ENCODE peak calls at places on chromosomes 16 and 17, in four cellular contexts. One of them, this sample, is unnamed. For H3K4me1, the result is how much of the 10 kb centered on the place peaks cover.

GRCh38 chr16:23500212-23500865 is 10.0 kb downstream of the GGA2 start:
- DNase-seq in left ventricle myocardium inferior: no peak
- DNase-seq in lower lobe of right lung: peak
- DNase-seq in gastrocnemius medialis: no peak
- DNase-seq in this sample: peak

GRCh38 chr17:72359274-72359673 is 238.5 kb downstream of the SOX9 start:
- DNase-seq in left ventricle myocardium inferior: no peak
- DNase-seq in gastrocnemius medialis: no peak
- DNase-seq in lower lobe of right lung: no peak
- DNase-seq in this sample: no peak

GRCh38 chr17:28131592-28131991 is 89.1 kb downstream of the NLK start:
- DNase-seq in gastrocnemius medialis: no peak
- DNase-seq in left ventricle myocardium inferior: no peak
- DNase-seq in lower lobe of right lung: no peak
- DNase-seq in this sample: no peak

GRCh38 chr16:56923481-56923880 is 8.5 kb upstream of the HERPUD1 start:
- DNase-seq in left ventricle myocardium inferior: no peak
- DNase-seq in gastrocnemius medialis: no peak
- DNase-seq in lower lobe of right lung: no peak
- DNase-seq in this sample: no peak

GRCh38 chr17:30336369-30337171 is 2.7 kb upstream of the TMIGD1 start:
- DNase-seq in left ventricle myocardium inferior: no peak
- DNase-seq in gastrocnemius medialis: no peak
- DNase-seq in lower lobe of right lung: no peak
- DNase-seq in this sample: no peak

GRCh38 chr16:23863511-23864422 is 28.0 kb downstream of the PRKCB start:
- DNase-seq in left ventricle myocardium inferior: no peak
- DNase-seq in gastrocnemius medialis: no peak
- DNase-seq in lower lobe of right lung: no peak
- DNase-seq in this sample: no peak

GRCh38 chr16:11140466-11140865 is 115.5 kb downstream of the SOCS1 start:
- DNase-seq in left ventricle myocardium inferior: no peak
- DNase-seq in gastrocnemius medialis: no peak
- DNase-seq in lower lobe of right lung: no peak
- DNase-seq in this sample: no peak

GRCh38 chr16:86772671-86773338 is 194.5 kb downstream of the FOXL1 start:
- DNase-seq in lower lobe of right lung: no peak
- DNase-seq in gastrocnemius medialis: no peak
- DNase-seq in left ventricle myocardium inferior: no peak
- DNase-seq in this sample: no peak

GRCh38 chr16:49204191-49204590 is 77.4 kb downstream of the CBLN1 start:
- DNase-seq in lower lobe of right lung: no peak
- DNase-seq in gastrocnemius medialis: no peak
- DNase-seq in left ventricle myocardium inferior: no peak
- DNase-seq in this sample: no peak

GRCh38 chr16:54284931-54285413 is 1.6 kb downstream of the IRX3 start:
- DNase-seq in gastrocnemius medialis: no peak
- DNase-seq in lower lobe of right lung: no peak
- DNase-seq in left ventricle myocardium inferior: no peak
- DNase-seq in this sample: no peak

GRCh38 chr17:76924345-76925332 is 56.4 kb downstream of the MGAT5B start:
- DNase-seq in left ventricle myocardium inferior: no peak
- DNase-seq in lower lobe of right lung: no peak
- DNase-seq in gastrocnemius medialis: no peak
- DNase-seq in this sample: no peak

GRCh38 chr16:86835981-86836380 is 257.6 kb downstream of the FOXL1 start:
- DNase-seq in lower lobe of right lung: no peak
- DNase-seq in left ventricle myocardium inferior: no peak
- DNase-seq in gastrocnemius medialis: no peak
- DNase-seq in this sample: no peak

GRCh38 chr17:44216173-44216572 is 3.3 kb downstream of the UBTF start:
- DNase-seq in lower lobe of right lung: no peak
- DNase-seq in left ventricle myocardium inferior: no peak
- DNase-seq in gastrocnemius medialis: no peak
- DNase-seq in this sample: no peak

DNA sequence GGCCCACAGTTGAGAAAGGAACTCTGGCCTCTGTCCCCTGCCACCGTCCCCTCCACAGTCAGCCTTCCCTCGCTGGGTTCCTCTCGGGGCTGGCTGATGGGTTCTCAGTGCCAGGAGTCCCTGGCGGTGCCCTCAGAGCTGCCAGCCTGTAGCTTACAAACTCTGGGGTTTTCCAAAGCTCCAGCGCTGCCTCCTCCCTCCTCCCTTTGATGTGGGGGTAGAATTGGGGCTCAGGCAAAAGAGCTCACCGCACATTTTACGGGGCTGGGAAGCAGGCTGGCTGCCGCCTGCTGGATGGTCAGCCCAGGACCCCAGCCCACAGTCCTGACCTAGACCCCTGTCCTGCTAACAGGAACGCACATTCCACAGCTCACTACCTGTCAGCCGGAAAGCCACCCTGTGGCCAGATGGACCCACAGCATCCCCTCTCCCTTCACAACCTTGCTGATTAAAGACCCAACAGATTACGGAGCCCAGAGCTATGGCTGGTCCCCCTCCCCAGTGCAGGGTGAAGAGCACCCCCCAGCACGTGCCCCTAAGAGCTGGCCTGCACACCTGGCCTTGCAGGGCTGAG is 6.0 kb downstream of the VASN start:
- DNase-seq in left ventricle myocardium inferior: no peak
- DNase-seq in gastrocnemius medialis: no peak
- DNase-seq in lower lobe of right lung: no peak
- DNase-seq in this sample: no peak
- TF ChIP-seq CTCF in left ventricle myocardium inferior: no peak
- TF ChIP-seq CTCF in gastrocnemius medialis: no peak
- TF ChIP-seq CTCF in lower lobe of right lung: no peak
- TF ChIP-seq CTCF in this sample: no peak

GRCh38 chr17:49874911-49875310 is 27.0 kb upstream of the TAC4 start:
- DNase-seq in left ventricle myocardium inferior: no peak
- DNase-seq in gastrocnemius medialis: no peak
- DNase-seq in lower lobe of right lung: no peak
- DNase-seq in this sample: no peak

GRCh38 chr17:49871211-49871610 is 23.3 kb upstream of the TAC4 start:
- DNase-seq in lower lobe of right lung: no peak
- DNase-seq in left ventricle myocardium inferior: no peak
- DNase-seq in gastrocnemius medialis: no peak
- DNase-seq in this sample: no peak

GRCh38 chr17:49873466-49873865 is 25.6 kb upstream of the TAC4 start:
- DNase-seq in lower lobe of right lung: no peak
- DNase-seq in gastrocnemius medialis: no peak
- DNase-seq in left ventricle myocardium inferior: no peak
- DNase-seq in this sample: no peak

GRCh38 chr17:49873926-49874325 is 26.1 kb upstream of the TAC4 start:
- DNase-seq in lower lobe of right lung: no peak
- DNase-seq in gastrocnemius medialis: no peak
- DNase-seq in left ventricle myocardium inferior: no peak
- DNase-seq in this sample: no peak

GRCh38 chr17:49872776-49873377 is 25.0 kb upstream of the TAC4 start:
- DNase-seq in gastrocnemius medialis: no peak
- DNase-seq in lower lobe of right lung: no peak
- DNase-seq in left ventricle myocardium inferior: no peak
- DNase-seq in this sample: no peak
- H3K4me1 ChIP-seq in gastrocnemius medialis: under half
- H3K4me1 ChIP-seq in lower lobe of right lung: under half
- H3K4me1 ChIP-seq in left ventricle myocardium inferior: under half
- H3K4me1 ChIP-seq in this sample: under half

DNA sequence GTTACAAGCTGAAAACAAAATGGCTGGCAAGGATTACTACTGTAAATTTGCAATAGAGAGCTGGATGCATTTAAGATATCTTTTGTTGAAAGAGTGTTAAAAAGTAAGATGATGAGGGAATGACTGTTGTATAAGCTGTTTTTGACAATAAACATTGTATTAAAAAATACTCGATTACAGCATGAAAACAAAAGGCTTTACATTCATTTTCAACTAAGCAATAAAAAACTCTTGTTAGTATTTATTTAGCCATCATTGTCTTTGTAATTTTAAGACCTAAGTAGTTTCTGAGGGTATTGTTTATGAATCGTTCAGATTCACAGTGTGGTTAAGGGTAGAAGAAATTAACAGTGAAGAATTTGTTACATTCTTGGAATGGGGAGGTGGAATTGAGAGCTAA is 76.4 kb downstream of the TANC2 start:
- DNase-seq in lower lobe of right lung: no peak
- DNase-seq in gastrocnemius medialis: no peak
- DNase-seq in left ventricle myocardium inferior: no peak
- DNase-seq in this sample: no peak
- H3K4me3 ChIP-seq in lower lobe of right lung: no peak
- H3K4me3 ChIP-seq in gastrocnemius medialis: no peak
- H3K4me3 ChIP-seq in left ventricle myocardium inferior: no peak
- H3K4me3 ChIP-seq in this sample: no peak

GRCh38 chr16:76277099-76278030 is at the start of gene CNTNAP4:
- DNase-seq in left ventricle myocardium inferior: no peak
- DNase-seq in gastrocnemius medialis: no peak
- DNase-seq in lower lobe of right lung: no peak
- DNase-seq in this sample: no peak

GRCh38 chr16:76280421-76280820 is 3.2 kb downstream of the CNTNAP4 start:
- DNase-seq in lower lobe of right lung: no peak
- DNase-seq in gastrocnemius medialis: no peak
- DNase-seq in left ventricle myocardium inferior: no peak
- DNase-seq in this sample: no peak

GRCh38 chr16:76278086-76278485 is 885 bp downstream of the CNTNAP4 start:
- DNase-seq in left ventricle myocardium inferior: no peak
- DNase-seq in lower lobe of right lung: no peak
- DNase-seq in gastrocnemius medialis: no peak
- DNase-seq in this sample: no peak

GRCh38 chr16:76278976-76279375 is 1.8 kb downstream of the CNTNAP4 start:
- DNase-seq in gastrocnemius medialis: no peak
- DNase-seq in lower lobe of right lung: no peak
- DNase-seq in left ventricle myocardium inferior: no peak
- DNase-seq in this sample: no peak
- TF ChIP-seq CTCF in gastrocnemius medialis: no peak
- TF ChIP-seq CTCF in lower lobe of right lung: no peak
- TF ChIP-seq CTCF in left ventricle myocardium inferior: peak
- TF ChIP-seq CTCF in this sample: no peak

GRCh38 chr17:50277357-50277754 is 3.1 kb downstream of the TMEM92 start:
- DNase-seq in lower lobe of right lung: no peak
- DNase-seq in gastrocnemius medialis: no peak
- DNase-seq in left ventricle myocardium inferior: no peak
- DNase-seq in this sample: no peak
- H3K4me1 ChIP-seq in lower lobe of right lung: under half
- H3K4me1 ChIP-seq in gastrocnemius medialis: under half
- H3K4me1 ChIP-seq in left ventricle myocardium inferior: under half
- H3K4me1 ChIP-seq in this sample: under half

DNA sequence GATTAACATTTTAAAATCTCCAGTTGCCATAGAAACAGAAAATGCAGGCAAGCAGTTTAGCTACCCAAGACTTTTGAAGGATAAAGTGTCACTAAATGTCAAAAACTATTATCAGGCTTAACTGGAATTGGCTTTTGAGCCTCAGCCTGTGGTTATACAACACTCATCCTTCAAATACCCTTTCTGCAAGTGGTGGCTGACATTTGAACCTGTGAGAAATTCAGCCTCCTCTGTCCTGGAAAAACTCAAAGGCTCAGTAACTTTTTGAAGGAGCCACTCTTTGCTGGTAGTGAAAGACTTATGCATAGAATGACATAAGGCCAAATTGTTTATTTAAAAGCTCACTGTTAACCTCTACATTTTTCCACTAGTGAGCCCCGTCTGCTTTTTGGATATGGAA is 220.6 kb upstream of the KCNJ16 start:
- DNase-seq in left ventricle myocardium inferior: no peak
- DNase-seq in lower lobe of right lung: no peak
- DNase-seq in gastrocnemius medialis: no peak
- DNase-seq in this sample: no peak
- H3K4me3 ChIP-seq in left ventricle myocardium inferior: no peak
- H3K4me3 ChIP-seq in lower lobe of right lung: no peak
- H3K4me3 ChIP-seq in gastrocnemius medialis: no peak
- H3K4me3 ChIP-seq in this sample: no peak

DNA sequence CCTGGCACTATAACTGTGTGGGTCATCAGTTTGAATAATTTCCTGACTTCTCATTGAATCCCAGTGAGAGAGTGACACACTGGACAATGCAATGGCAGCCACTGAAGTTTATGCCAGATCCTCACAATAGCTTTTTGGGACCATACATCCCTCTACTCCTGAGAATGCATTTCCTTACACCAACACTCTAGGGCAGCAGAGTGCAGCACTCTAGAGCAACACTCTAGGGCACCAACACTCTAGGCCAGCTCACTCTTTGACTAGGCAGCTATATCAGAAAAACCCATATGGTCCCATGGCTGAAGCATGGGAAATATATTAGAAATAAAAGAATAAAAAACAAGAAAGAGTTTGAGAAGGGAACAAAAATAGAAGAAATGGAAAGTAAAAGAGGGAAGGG is 309.2 kb downstream of the MAP2K6 start:
- DNase-seq in gastrocnemius medialis: no peak
- DNase-seq in lower lobe of right lung: no peak
- DNase-seq in left ventricle myocardium inferior: no peak
- DNase-seq in this sample: no peak
- TF ChIP-seq CTCF in gastrocnemius medialis: no peak
- TF ChIP-seq CTCF in lower lobe of right lung: no peak
- TF ChIP-seq CTCF in left ventricle myocardium inferior: no peak
- TF ChIP-seq CTCF in this sample: no peak

GRCh38 chr16:2016407-2016922 is 3.1 kb upstream of the NPW start:
- DNase-seq in lower lobe of right lung: no peak
- DNase-seq in gastrocnemius medialis: no peak
- DNase-seq in left ventricle myocardium inferior: no peak
- DNase-seq in this sample: peak
- H3K4me1 ChIP-seq in lower lobe of right lung: under half
- H3K4me1 ChIP-seq in gastrocnemius medialis: under half
- H3K4me1 ChIP-seq in left ventricle myocardium inferior: under half
- H3K4me1 ChIP-seq in this sample: under half

GRCh38 chr16:47729701-47730100 is 268.6 kb downstream of the PHKB start:
- DNase-seq in left ventricle myocardium inferior: no peak
- DNase-seq in gastrocnemius medialis: no peak
- DNase-seq in lower lobe of right lung: no peak
- DNase-seq in this sample: no peak
- H3K4me3 ChIP-seq in left ventricle myocardium inferior: no peak
- H3K4me3 ChIP-seq in gastrocnemius medialis: no peak
- H3K4me3 ChIP-seq in lower lobe of right lung: no peak
- H3K4me3 ChIP-seq in this sample: no peak

GRCh38 chr16:58148099-58148498 is 18.9 kb upstream of the CFAP20 start:
- DNase-seq in lower lobe of right lung: no peak
- DNase-seq in gastrocnemius medialis: no peak
- DNase-seq in left ventricle myocardium inferior: no peak
- DNase-seq in this sample: no peak
- TF ChIP-seq CTCF in lower lobe of right lung: no peak
- TF ChIP-seq CTCF in gastrocnemius medialis: no peak
- TF ChIP-seq CTCF in left ventricle myocardium inferior: no peak
- TF ChIP-seq CTCF in this sample: no peak

This sample was measured in mucosa of descending colon.